ENCODE peak calls at places on chromosomes 5 and 9, in ten cellular contexts. S is Right ventricle myocardium inferior; J is Caki2; L is fibroblast of pulmonary artery; I is GM13977; Z is activated CD4-positive, CD25-positive, alpha-beta regulatory T cell treated with anti-CD3 and anti-CD28 coated beads, Interleukin-2, amount 50 U/mL, for 72 hours; D is spleen; F is NCI-H774; X is AG10803; V is stimulated activated CD8-positive, alpha-beta memory T cell treated with anti-CD3 and anti-CD28 coated beads, Interleukin-7, amount 100 ng/mL, for 1 hour. B is an unnamed sample.

GRCh38 chr5:81302596-81302995 is 1.2 kb downstream of the ZCCHC9 start:
- DNase-seq in S (no peak), J (no peak), L (no peak), I (no peak), Z (no peak), D (no peak), F (no peak), X (peak), V (no peak), B (no peak)

GRCh38 chr5:9653811-9654210 is 23.7 kb upstream of the TAS2R1 start:
- DNase-seq in S (peak), J (peak), L (peak), I (peak), Z (no peak), D (no peak), F (no peak), X (peak), V (no peak), B (peak)

GRCh38 chr9:136882109-136882946 is 4.0 kb upstream of the TRAF2 start:
- DNase-seq in S (no peak), J (peak), L (peak), I (peak), Z (peak), D (peak), F (no peak), X (peak), V (peak), B (peak)

GRCh38 chr5:64594025-64594424 is 88.2 kb downstream of the RGS7BP start:
- DNase-seq in S (no peak), J (no peak), L (no peak), I (no peak), Z (no peak), D (no peak), F (no peak), X (no peak), V (no peak), B (no peak)

GRCh38 chr5:40578501-40579451 is 100.9 kb upstream of the PTGER4 start:
- DNase-seq in S (no peak), J (no peak), L (peak), I (peak), Z (no peak), D (no peak), F (no peak), X (no peak), V (no peak), B (no peak)

GRCh38 chr9:21287280-21287679 is 17.8 kb downstream of the IFNA5 start:
- DNase-seq in S (no peak), J (no peak), L (no peak), I (no peak), Z (no peak), D (no peak), F (no peak), X (no peak), V (no peak), B (no peak)

GRCh38 chr9:134864821-134865190 is 15.8 kb upstream of the FCN2 start:
- DNase-seq in S (no peak), J (no peak), L (no peak), I (no peak), Z (no peak), D (peak), F (no peak), X (no peak), V (no peak), B (no peak)

GRCh38 chr9:98678244-98678842 is 30.4 kb downstream of the GABBR2 start:
- DNase-seq in S (no peak), J (no peak), L (peak), I (no peak), Z (no peak), D (peak), F (no peak), X (no peak), V (no peak), B (no peak)

GRCh38 chr9:38254151-38254550 is 138.4 kb upstream of the ALDH1B1 start:
- DNase-seq in S (no peak), J (no peak), L (no peak), I (no peak), Z (no peak), D (no peak), F (no peak), X (no peak), V (no peak), B (no peak)

GRCh38 chr5:154395407-154396106 is 50.2 kb upstream of the SAP30L start:
- DNase-seq in S (no peak), J (peak), L (peak), I (no peak), Z (no peak), D (no peak), F (peak), X (no peak), V (no peak), B (no peak)

GRCh38 chr9:112868956-112869594 is 21.6 kb downstream of the SLC46A2 start:
- DNase-seq in S (no peak), J (no peak), L (no peak), I (no peak), Z (no peak), D (peak), F (no peak), X (no peak), V (no peak), B (no peak)

GRCh38 chr5:180126716-180127681 is 55.4 kb upstream of the RNF130 start:
- DNase-seq in S (no peak), J (peak), L (peak), I (peak), Z (peak), D (peak), F (no peak), X (no peak), V (peak), B (peak)

GRCh38 chr9:84271004-84271886 is 69.3 kb downstream of the SLC28A3 start:
- DNase-seq in S (peak), J (no peak), L (peak), I (peak), Z (no peak), D (peak), F (no peak), X (peak), V (no peak), B (no peak)

GRCh38 chr9:588952-589351 is 252.5 kb upstream of the DMRT1 start:
- DNase-seq in S (no peak), J (no peak), L (no peak), I (no peak), Z (no peak), D (no peak), F (no peak), X (no peak), V (no peak), B (no peak)

GRCh38 chr9:127968046-127968445 is 12.7 kb downstream of the EEIG1 start:
- DNase-seq in S (no peak), J (peak), L (no peak), I (no peak), Z (peak), D (peak), F (no peak), X (peak), V (no peak), B (peak)

GRCh38 chr9:128927731-128928411 is 7.1 kb downstream of the PHYHD1 start:
- DNase-seq in S (no peak), J (peak), L (peak), I (peak), Z (peak), D (no peak), F (peak), X (peak), V (no peak), B (peak)

GRCh38 chr5:10515492-10515891 is 48.4 kb upstream of the ANKRD33B start:
- DNase-seq in S (no peak), J (no peak), L (no peak), I (no peak), Z (no peak), D (no peak), F (no peak), X (no peak), V (no peak), B (no peak)

GRCh38 chr9:90936380-90936779 is 134.8 kb downstream of the SYK start:
- DNase-seq in S (no peak), J (no peak), L (no peak), I (no peak), Z (no peak), D (no peak), F (no peak), X (no peak), V (no peak), B (no peak)

GRCh38 chr9:72843525-72844439 is 109.1 kb downstream of the ALDH1A1 start:
- DNase-seq in S (no peak), J (no peak), L (no peak), I (no peak), Z (no peak), D (no peak), F (no peak), X (no peak), V (no peak), B (no peak)

GRCh38 chr9:21251162-21251561 is 11.4 kb upstream of the IFNA14 start:
- DNase-seq in S (no peak), J (no peak), L (no peak), I (no peak), Z (no peak), D (no peak), F (no peak), X (no peak), V (no peak), B (no peak)

GRCh38 chr9:135705376-135705775 is 3.4 kb downstream of the KCNT1 start:
- DNase-seq in S (no peak), J (no peak), L (no peak), I (no peak), Z (no peak), D (no peak), F (no peak), X (no peak), V (no peak), B (no peak)

GRCh38 chr9:107249131-107249533 is 33.9 kb upstream of the RAD23B start:
- DNase-seq in S (no peak), J (no peak), L (no peak), I (no peak), Z (no peak), D (no peak), F (no peak), X (peak), V (no peak), B (peak)

GRCh38 chr5:96427823-96428222 is 5.2 kb downstream of the PCSK1 start:
- DNase-seq in S (no peak), J (no peak), L (peak), I (no peak), Z (no peak), D (no peak), F (no peak), X (peak), V (no peak), B (peak)